ENCODE peak calls at places on chromosomes 5 and 9, in five cellular contexts. E is GM12891; W is mammary epithelial cell; Q is islet precursor cell; O is stimulated activated CD8-positive, alpha-beta memory T cell treated with anti-CD3 and anti-CD28 coated beads, Interleukin-15, amount 100 ng/mL, for 4 hours. T is an unnamed sample.

GRCh38 chr5:176790921-176791320 is 19.4 kb upstream of the UNC5A start:
- DNase-seq in E (no peak), W (no peak), Q (no peak), O (no peak), T (no peak)

GRCh38 chr5:136053336-136054121 is 24.7 kb downstream of the TGFBI start:
- DNase-seq in E (no peak), W (peak), Q (peak), O (no peak), T (no peak)

GRCh38 chr5:92864591-92864990 is 716.4 kb downstream of the NR2F1-AS1 start:
- DNase-seq in E (no peak), W (no peak), Q (no peak), O (no peak), T (no peak)

GRCh38 chr5:60504342-60504741 is 195.6 kb downstream of the DEPDC1B start:
- DNase-seq in E (no peak), W (no peak), Q (no peak), O (no peak), T (no peak)

GRCh38 chr9:132237481-132237880 is 75.6 kb downstream of the NTNG2 start:
- DNase-seq in E (no peak), W (no peak), Q (no peak), O (no peak), T (no peak)

GRCh38 chr5:135243194-135244191 is 155.5 kb downstream of the MACROH2A1 start:
- DNase-seq in E (no peak), W (no peak), Q (peak), O (no peak), T (no peak)

GRCh38 chr9:88534456-88535225 is at the start of gene NXNL2:
- DNase-seq in E (no peak), W (peak), Q (peak), O (peak), T (no peak)

GRCh38 chr5:34042302-34042701 is 711 bp downstream of the C1QTNF3 start:
- DNase-seq in E (no peak), W (no peak), Q (no peak), O (no peak), T (no peak)

GRCh38 chr5:143054480-143054941 is 284.3 kb downstream of the ARHGAP26 start:
- DNase-seq in E (no peak), W (no peak), Q (no peak), O (peak), T (no peak)

GRCh38 chr5:119243888-119244287 is 111.9 kb upstream of the TNFAIP8 start:
- DNase-seq in E (no peak), W (peak), Q (no peak), O (no peak), T (no peak)

GRCh38 chr5:179408646-179409045 is 63.4 kb upstream of the ADAMTS2 start:
- DNase-seq in E (no peak), W (no peak), Q (no peak), O (no peak), T (no peak)

GRCh38 chr5:163585206-163585605 is 79.8 kb downstream of the MAT2B start:
- DNase-seq in E (no peak), W (peak), Q (no peak), O (no peak), T (no peak)

GRCh38 chr5:132760043-132760420 is 12.8 kb downstream of the CCNI2 start:
- DNase-seq in E (no peak), W (no peak), Q (no peak), O (no peak), T (no peak)

GRCh38 chr5:124341066-124341943 is 405.1 kb downstream of the ZNF608 start:
- DNase-seq in E (no peak), W (no peak), Q (no peak), O (no peak), T (no peak)

GRCh38 chr5:6803981-6804550 is 90.8 kb downstream of the TENT4A start:
- DNase-seq in E (no peak), W (no peak), Q (peak), O (no peak), T (no peak)

GRCh38 chr9:135992486-135993408 is 31.6 kb upstream of the UBAC1 start:
- DNase-seq in E (no peak), W (peak), Q (peak), O (no peak), T (peak)

GRCh38 chr5:11563822-11564221 is 340.4 kb downstream of the CTNND2 start:
- DNase-seq in E (no peak), W (no peak), Q (no peak), O (no peak), T (no peak)

GRCh38 chr5:115267617-115268016 is 4.9 kb upstream of the PGGT1B start:
- DNase-seq in E (no peak), W (peak), Q (no peak), O (no peak), T (no peak)

GRCh38 chr9:126452036-126452595 is 125.5 kb downstream of the MVB12B start:
- DNase-seq in E (no peak), W (no peak), Q (peak), O (no peak), T (no peak)

GRCh38 chr5:7420506-7421280 is 24.8 kb downstream of the ADCY2 start:
- DNase-seq in E (no peak), W (no peak), Q (peak), O (no peak), T (no peak)